ENCODE peak calls at places on chromosomes 12 and 14, in five cellular contexts. One of them, this sample, is unnamed.
A peak's percentile ranks its signal among the peaks of the same experiment; 100 is the strongest.

GRCh38 chr12:86233126-86233525 is 23.1 kb downstream of the MGAT4C start:
- DNase-seq in fibroblast of lung: peak; percentile 65
- DNase-seq in EH: no peak
- DNase-seq in RPMI7951: no peak
- DNase-seq in activated naive CD4-positive, alpha-beta T cell treated with anti-CD3 and anti-CD28 coated beads, Interleukin-2, amount 10 ng/mL, durations not matched to agents 7 days and 5 days: no peak
- DNase-seq in this sample: no peak

GRCh38 chr12:57864811-57865751 is 18.6 kb upstream of the CTDSP2 start:
- DNase-seq in fibroblast of lung: peak; percentile 86
- DNase-seq in EH: peak; percentile 81
- DNase-seq in RPMI7951: peak; percentile 79
- DNase-seq in activated naive CD4-positive, alpha-beta T cell treated with anti-CD3 and anti-CD28 coated beads, Interleukin-2, amount 10 ng/mL, durations not matched to agents 7 days and 5 days: peak; percentile 67
- DNase-seq in this sample: peak; percentile 87

GRCh38 chr12:57215668-57216013 is 953 bp upstream of the NXPH4 start:
- DNase-seq in fibroblast of lung: peak; percentile 30
- DNase-seq in EH: peak; percentile 45
- DNase-seq in RPMI7951: no peak
- DNase-seq in activated naive CD4-positive, alpha-beta T cell treated with anti-CD3 and anti-CD28 coated beads, Interleukin-2, amount 10 ng/mL, durations not matched to agents 7 days and 5 days: peak; percentile 60
- DNase-seq in this sample: peak; percentile 32

GRCh38 chr14:86505808-86506207 is 975.9 kb downstream of the FLRT2 start:
- DNase-seq in fibroblast of lung: no peak
- DNase-seq in EH: no peak
- DNase-seq in RPMI7951: no peak
- DNase-seq in activated naive CD4-positive, alpha-beta T cell treated with anti-CD3 and anti-CD28 coated beads, Interleukin-2, amount 10 ng/mL, durations not matched to agents 7 days and 5 days: no peak
- DNase-seq in this sample: no peak

GRCh38 chr12:65725376-65725775 is 98.9 kb upstream of the HMGA2 start:
- DNase-seq in fibroblast of lung: peak; percentile 67
- DNase-seq in EH: peak; percentile 78
- DNase-seq in RPMI7951: peak; percentile 60
- DNase-seq in activated naive CD4-positive, alpha-beta T cell treated with anti-CD3 and anti-CD28 coated beads, Interleukin-2, amount 10 ng/mL, durations not matched to agents 7 days and 5 days: no peak
- DNase-seq in this sample: peak; percentile 45

GRCh38 chr14:50025073-50025472 is 91.3 kb downstream of the VCPKMT start:
- DNase-seq in fibroblast of lung: no peak
- DNase-seq in EH: no peak
- DNase-seq in RPMI7951: no peak
- DNase-seq in activated naive CD4-positive, alpha-beta T cell treated with anti-CD3 and anti-CD28 coated beads, Interleukin-2, amount 10 ng/mL, durations not matched to agents 7 days and 5 days: no peak
- DNase-seq in this sample: no peak

GRCh38 chr12:119171691-119172090 is 7.0 kb upstream of the HSPB8 start:
- DNase-seq in fibroblast of lung: no peak
- DNase-seq in EH: no peak
- DNase-seq in RPMI7951: no peak
- DNase-seq in activated naive CD4-positive, alpha-beta T cell treated with anti-CD3 and anti-CD28 coated beads, Interleukin-2, amount 10 ng/mL, durations not matched to agents 7 days and 5 days: no peak
- DNase-seq in this sample: no peak

GRCh38 chr14:20855652-20856291 is 35.4 kb upstream of the RNASE3 start:
- DNase-seq in fibroblast of lung: peak; percentile 53
- DNase-seq in EH: peak; percentile 66
- DNase-seq in RPMI7951: peak; percentile 67
- DNase-seq in activated naive CD4-positive, alpha-beta T cell treated with anti-CD3 and anti-CD28 coated beads, Interleukin-2, amount 10 ng/mL, durations not matched to agents 7 days and 5 days: peak; percentile 68
- DNase-seq in this sample: peak; percentile 78

GRCh38 chr14:93042968-93043940 is 72.5 kb downstream of the ITPK1 start:
- DNase-seq in fibroblast of lung: peak; percentile 94
- DNase-seq in EH: peak; percentile 91
- DNase-seq in RPMI7951: peak; percentile 86
- DNase-seq in activated naive CD4-positive, alpha-beta T cell treated with anti-CD3 and anti-CD28 coated beads, Interleukin-2, amount 10 ng/mL, durations not matched to agents 7 days and 5 days: no peak
- DNase-seq in this sample: peak; percentile 90

GRCh38 chr12:49866859-49867579 is 24.1 kb upstream of the BCDIN3D start:
- DNase-seq in fibroblast of lung: peak; percentile 41
- DNase-seq in EH: peak; percentile 67
- DNase-seq in RPMI7951: peak; percentile 52
- DNase-seq in activated naive CD4-positive, alpha-beta T cell treated with anti-CD3 and anti-CD28 coated beads, Interleukin-2, amount 10 ng/mL, durations not matched to agents 7 days and 5 days: peak; percentile 80
- DNase-seq in this sample: peak; percentile 67

GRCh38 chr14:80310950-80311349 is 99.6 kb upstream of the DIO2 start:
- DNase-seq in fibroblast of lung: peak; percentile 31
- DNase-seq in EH: peak; percentile 58
- DNase-seq in RPMI7951: peak; percentile 1
- DNase-seq in activated naive CD4-positive, alpha-beta T cell treated with anti-CD3 and anti-CD28 coated beads, Interleukin-2, amount 10 ng/mL, durations not matched to agents 7 days and 5 days: no peak
- DNase-seq in this sample: peak; percentile 83

GRCh38 chr12:48815281-48816110 is 2.8 kb upstream of the CACNB3 start:
- DNase-seq in fibroblast of lung: peak; percentile 83
- DNase-seq in EH: peak; percentile 90
- DNase-seq in RPMI7951: peak; percentile 82
- DNase-seq in activated naive CD4-positive, alpha-beta T cell treated with anti-CD3 and anti-CD28 coated beads, Interleukin-2, amount 10 ng/mL, durations not matched to agents 7 days and 5 days: peak; percentile 60
- DNase-seq in this sample: peak; percentile 90

GRCh38 chr12:53298154-53298553 is 1.3 kb upstream of the MYG1 start:
- DNase-seq in fibroblast of lung: peak; percentile 80
- DNase-seq in EH: peak; percentile 99
- DNase-seq in RPMI7951: peak; percentile 33
- DNase-seq in activated naive CD4-positive, alpha-beta T cell treated with anti-CD3 and anti-CD28 coated beads, Interleukin-2, amount 10 ng/mL, durations not matched to agents 7 days and 5 days: no peak
- DNase-seq in this sample: peak; percentile 92

GRCh38 chr14:99910337-99911268 is 117.4 kb downstream of the EML1 start:
- DNase-seq in fibroblast of lung: peak; percentile 94
- DNase-seq in EH: peak; percentile 93
- DNase-seq in RPMI7951: peak; percentile 57
- DNase-seq in activated naive CD4-positive, alpha-beta T cell treated with anti-CD3 and anti-CD28 coated beads, Interleukin-2, amount 10 ng/mL, durations not matched to agents 7 days and 5 days: no peak
- DNase-seq in this sample: peak; percentile 90

GRCh38 chr12:97936165-97936564 is 473.6 kb downstream of the RMST start:
- DNase-seq in fibroblast of lung: no peak
- DNase-seq in EH: no peak
- DNase-seq in RPMI7951: no peak
- DNase-seq in activated naive CD4-positive, alpha-beta T cell treated with anti-CD3 and anti-CD28 coated beads, Interleukin-2, amount 10 ng/mL, durations not matched to agents 7 days and 5 days: no peak
- DNase-seq in this sample: no peak

GRCh38 chr12:115223322-115223721 is 539.3 kb upstream of the TBX3 start:
- DNase-seq in fibroblast of lung: peak; percentile 84
- DNase-seq in EH: peak; percentile 86
- DNase-seq in RPMI7951: peak; percentile 82
- DNase-seq in activated naive CD4-positive, alpha-beta T cell treated with anti-CD3 and anti-CD28 coated beads, Interleukin-2, amount 10 ng/mL, durations not matched to agents 7 days and 5 days: no peak
- DNase-seq in this sample: peak; percentile 81

GRCh38 chr12:3973269-3973884 is 100.2 kb upstream of the PARP11 start:
- DNase-seq in fibroblast of lung: no peak
- DNase-seq in EH: no peak
- DNase-seq in RPMI7951: no peak
- DNase-seq in activated naive CD4-positive, alpha-beta T cell treated with anti-CD3 and anti-CD28 coated beads, Interleukin-2, amount 10 ng/mL, durations not matched to agents 7 days and 5 days: no peak
- DNase-seq in this sample: no peak

GRCh38 chr14:70193396-70193795 is 4.6 kb upstream of the SLC8A3 start:
- DNase-seq in fibroblast of lung: no peak
- DNase-seq in EH: no peak
- DNase-seq in RPMI7951: no peak
- DNase-seq in activated naive CD4-positive, alpha-beta T cell treated with anti-CD3 and anti-CD28 coated beads, Interleukin-2, amount 10 ng/mL, durations not matched to agents 7 days and 5 days: no peak
- DNase-seq in this sample: no peak

GRCh38 chr12:41981758-41982157 is 162.9 kb downstream of the GXYLT1 start:
- DNase-seq in fibroblast of lung: peak; percentile 70
- DNase-seq in EH: peak; percentile 22
- DNase-seq in RPMI7951: peak; percentile 33
- DNase-seq in activated naive CD4-positive, alpha-beta T cell treated with anti-CD3 and anti-CD28 coated beads, Interleukin-2, amount 10 ng/mL, durations not matched to agents 7 days and 5 days: no peak
- DNase-seq in this sample: peak; percentile 2

GRCh38 chr14:60722163-60722835 is 1.9 kb downstream of the SIX4 start:
- DNase-seq in fibroblast of lung: peak; percentile 77
- DNase-seq in EH: peak; percentile 76
- DNase-seq in RPMI7951: peak; percentile 55
- DNase-seq in activated naive CD4-positive, alpha-beta T cell treated with anti-CD3 and anti-CD28 coated beads, Interleukin-2, amount 10 ng/mL, durations not matched to agents 7 days and 5 days: peak; percentile 37
- DNase-seq in this sample: peak; percentile 39

GRCh38 chr14:85762523-85762922 is 232.6 kb downstream of the FLRT2 start:
- DNase-seq in fibroblast of lung: no peak
- DNase-seq in EH: no peak
- DNase-seq in RPMI7951: no peak
- DNase-seq in activated naive CD4-positive, alpha-beta T cell treated with anti-CD3 and anti-CD28 coated beads, Interleukin-2, amount 10 ng/mL, durations not matched to agents 7 days and 5 days: no peak
- DNase-seq in this sample: no peak

GRCh38 chr14:103899316-103899715 is 28.9 kb upstream of the TDRD9 start:
- DNase-seq in fibroblast of lung: no peak
- DNase-seq in EH: no peak
- DNase-seq in RPMI7951: no peak
- DNase-seq in activated naive CD4-positive, alpha-beta T cell treated with anti-CD3 and anti-CD28 coated beads, Interleukin-2, amount 10 ng/mL, durations not matched to agents 7 days and 5 days: no peak
- DNase-seq in this sample: no peak

GRCh38 chr12:68940731-68941130 is 7.8 kb upstream of the CPM start:
- DNase-seq in fibroblast of lung: no peak
- DNase-seq in EH: no peak
- DNase-seq in RPMI7951: no peak
- DNase-seq in activated naive CD4-positive, alpha-beta T cell treated with anti-CD3 and anti-CD28 coated beads, Interleukin-2, amount 10 ng/mL, durations not matched to agents 7 days and 5 days: no peak
- DNase-seq in this sample: no peak

GRCh38 chr12:94488449-94488848 is 28.8 kb upstream of the CEP83 start:
- DNase-seq in fibroblast of lung: no peak
- DNase-seq in EH: peak; percentile 6
- DNase-seq in RPMI7951: no peak
- DNase-seq in activated naive CD4-positive, alpha-beta T cell treated with anti-CD3 and anti-CD28 coated beads, Interleukin-2, amount 10 ng/mL, durations not matched to agents 7 days and 5 days: no peak
- DNase-seq in this sample: no peak

GRCh38 chr14:36129181-36129580 is 47.3 kb downstream of the PTCSC3 start:
- DNase-seq in fibroblast of lung: peak; percentile 32
- DNase-seq in EH: no peak
- DNase-seq in RPMI7951: no peak
- DNase-seq in activated naive CD4-positive, alpha-beta T cell treated with anti-CD3 and anti-CD28 coated beads, Interleukin-2, amount 10 ng/mL, durations not matched to agents 7 days and 5 days: no peak
- DNase-seq in this sample: no peak

GRCh38 chr14:105249175-105250007 is 1.1 kb downstream of the BTBD6 start:
- DNase-seq in fibroblast of lung: peak; percentile 38
- DNase-seq in EH: peak; percentile 43
- DNase-seq in RPMI7951: peak; percentile 9
- DNase-seq in activated naive CD4-positive, alpha-beta T cell treated with anti-CD3 and anti-CD28 coated beads, Interleukin-2, amount 10 ng/mL, durations not matched to agents 7 days and 5 days: no peak
- DNase-seq in this sample: peak; percentile 34

GRCh38 chr12:60935981-60936761 is 1324.0 kb upstream of the USP15 start:
- DNase-seq in fibroblast of lung: no peak
- DNase-seq in EH: no peak
- DNase-seq in RPMI7951: no peak
- DNase-seq in activated naive CD4-positive, alpha-beta T cell treated with anti-CD3 and anti-CD28 coated beads, Interleukin-2, amount 10 ng/mL, durations not matched to agents 7 days and 5 days: no peak
- DNase-seq in this sample: no peak

GRCh38 chr12:90124289-90124688 is 415.7 kb upstream of the ATP2B1 start:
- DNase-seq in fibroblast of lung: no peak
- DNase-seq in EH: peak; percentile 68
- DNase-seq in RPMI7951: no peak
- DNase-seq in activated naive CD4-positive, alpha-beta T cell treated with anti-CD3 and anti-CD28 coated beads, Interleukin-2, amount 10 ng/mL, durations not matched to agents 7 days and 5 days: no peak
- DNase-seq in this sample: peak; percentile 26

GRCh38 chr12:32568241-32568640 is 110.9 kb upstream of the DNM1L start:
- DNase-seq in fibroblast of lung: peak; percentile 97
- DNase-seq in EH: peak; percentile 95
- DNase-seq in RPMI7951: peak; percentile 81
- DNase-seq in activated naive CD4-positive, alpha-beta T cell treated with anti-CD3 and anti-CD28 coated beads, Interleukin-2, amount 10 ng/mL, durations not matched to agents 7 days and 5 days: no peak
- DNase-seq in this sample: peak; percentile 95

GRCh38 chr12:111066744-111067437 is 146.5 kb upstream of the MYL2 start:
- DNase-seq in fibroblast of lung: no peak
- DNase-seq in EH: no peak
- DNase-seq in RPMI7951: peak; percentile 8
- DNase-seq in activated naive CD4-positive, alpha-beta T cell treated with anti-CD3 and anti-CD28 coated beads, Interleukin-2, amount 10 ng/mL, durations not matched to agents 7 days and 5 days: no peak
- DNase-seq in this sample: peak; percentile 6

GRCh38 chr14:81519200-81519998 is 14.3 kb downstream of the SEL1L start:
- DNase-seq in fibroblast of lung: no peak
- DNase-seq in EH: no peak
- DNase-seq in RPMI7951: peak; percentile 6
- DNase-seq in activated naive CD4-positive, alpha-beta T cell treated with anti-CD3 and anti-CD28 coated beads, Interleukin-2, amount 10 ng/mL, durations not matched to agents 7 days and 5 days: no peak
- DNase-seq in this sample: peak; percentile 28

GRCh38 chr12:120534703-120535655 is 823 bp downstream of the RNF10 start:
- DNase-seq in fibroblast of lung: peak; percentile 90
- DNase-seq in EH: peak; percentile 83
- DNase-seq in RPMI7951: peak; percentile 80
- DNase-seq in activated naive CD4-positive, alpha-beta T cell treated with anti-CD3 and anti-CD28 coated beads, Interleukin-2, amount 10 ng/mL, durations not matched to agents 7 days and 5 days: peak; percentile 70
- DNase-seq in this sample: peak; percentile 70

GRCh38 chr12:98372340-98373018 is 142.9 kb upstream of the TMPO start:
- DNase-seq in fibroblast of lung: no peak
- DNase-seq in EH: no peak
- DNase-seq in RPMI7951: no peak
- DNase-seq in activated naive CD4-positive, alpha-beta T cell treated with anti-CD3 and anti-CD28 coated beads, Interleukin-2, amount 10 ng/mL, durations not matched to agents 7 days and 5 days: no peak
- DNase-seq in this sample: no peak

GRCh38 chr12:85092814-85093370 is 56.7 kb downstream of the LRRIQ1 start:
- DNase-seq in fibroblast of lung: peak; percentile 0
- DNase-seq in EH: no peak
- DNase-seq in RPMI7951: peak; percentile 15
- DNase-seq in activated naive CD4-positive, alpha-beta T cell treated with anti-CD3 and anti-CD28 coated beads, Interleukin-2, amount 10 ng/mL, durations not matched to agents 7 days and 5 days: no peak
- DNase-seq in this sample: no peak

GRCh38 chr12:54145844-54146243 is 42.9 kb downstream of the SMUG1 start:
- DNase-seq in fibroblast of lung: no peak
- DNase-seq in EH: no peak
- DNase-seq in RPMI7951: no peak
- DNase-seq in activated naive CD4-positive, alpha-beta T cell treated with anti-CD3 and anti-CD28 coated beads, Interleukin-2, amount 10 ng/mL, durations not matched to agents 7 days and 5 days: no peak
- DNase-seq in this sample: no peak

GRCh38 chr12:73892181-73892580 is 645.5 kb upstream of the ATXN7L3B start:
- DNase-seq in fibroblast of lung: peak; percentile 3
- DNase-seq in EH: no peak
- DNase-seq in RPMI7951: no peak
- DNase-seq in activated naive CD4-positive, alpha-beta T cell treated with anti-CD3 and anti-CD28 coated beads, Interleukin-2, amount 10 ng/mL, durations not matched to agents 7 days and 5 days: no peak
- DNase-seq in this sample: no peak

GRCh38 chr14:39016733-39017095 is 86.3 kb downstream of the SEC23A start:
- DNase-seq in fibroblast of lung: no peak
- DNase-seq in EH: no peak
- DNase-seq in RPMI7951: no peak
- DNase-seq in activated naive CD4-positive, alpha-beta T cell treated with anti-CD3 and anti-CD28 coated beads, Interleukin-2, amount 10 ng/mL, durations not matched to agents 7 days and 5 days: no peak
- DNase-seq in this sample: no peak

GRCh38 chr12:109760031-109760929 is 46.7 kb downstream of the FAM222A start:
- DNase-seq in fibroblast of lung: no peak
- DNase-seq in EH: no peak
- DNase-seq in RPMI7951: no peak
- DNase-seq in activated naive CD4-positive, alpha-beta T cell treated with anti-CD3 and anti-CD28 coated beads, Interleukin-2, amount 10 ng/mL, durations not matched to agents 7 days and 5 days: peak; percentile 16
- DNase-seq in this sample: no peak